ENCODE peak calls at places on chromosomes 3 and 15, in seven cellular contexts. N is H9, T is IMR-90, M is neuronal stem cell, J is H1, U is mesenchymal stem cell, B is trophoblast cell. I is an unnamed sample.

GRCh38 chr3:123724306-123724705 is 139.5 kb upstream of the HACD2 start:
- DNase-seq in N (peak), T (peak), M (no peak), J (no peak), U (peak), B (peak), I (peak)

GRCh38 chr3:113498221-113499005 is 16.5 kb downstream of the SPICE1 start:
- DNase-seq in N (no peak), T (peak), M (no peak), J (no peak), U (peak), B (no peak), I (no peak)

GRCh38 chr15:33670567-33670966 is 297.7 kb upstream of the CHRM5 start:
- DNase-seq in N (no peak), T (no peak), M (no peak), J (no peak), U (no peak), B (no peak), I (no peak)

GRCh38 chr15:26082833-26083174 is 219.7 kb upstream of the ATP10A start:
- DNase-seq in N (no peak), T (no peak), M (no peak), J (no peak), U (no peak), B (no peak), I (no peak)

GRCh38 chr3:170056710-170057454 is 19.1 kb downstream of the GPR160 start:
- DNase-seq in N (no peak), T (no peak), M (no peak), J (peak), U (no peak), B (no peak), I (no peak)

GRCh38 chr15:80081390-80081789 is 21.9 kb downstream of the ZFAND6 start:
- DNase-seq in N (no peak), T (no peak), M (no peak), J (no peak), U (no peak), B (no peak), I (no peak)

GRCh38 chr3:184601576-184602405 is 40.2 kb downstream of the EPHB3 start:
- DNase-seq in N (no peak), T (no peak), M (no peak), J (no peak), U (no peak), B (no peak), I (no peak)

GRCh38 chr3:133914839-133915600 is 19.3 kb upstream of the RAB6B start:
- DNase-seq in N (no peak), T (no peak), M (no peak), J (no peak), U (no peak), B (no peak), I (no peak)

GRCh38 chr3:197027151-197027895 is 2.3 kb downstream of the MELTF start:
- DNase-seq in N (peak), T (peak), M (no peak), J (peak), U (no peak), B (no peak), I (no peak)

GRCh38 chr3:106265704-106266103 is 396.9 kb upstream of the CBLB start:
- DNase-seq in N (no peak), T (no peak), M (no peak), J (no peak), U (no peak), B (no peak), I (no peak)

GRCh38 chr3:182979103-182979697 is 1.1 kb downstream of the DCUN1D1 start:
- DNase-seq in N (no peak), T (peak), M (no peak), J (no peak), U (peak), B (no peak), I (no peak)

GRCh38 chr15:98547741-98548166 is 100.6 kb upstream of the IGF1R start:
- DNase-seq in N (peak), T (no peak), M (no peak), J (peak), U (peak), B (no peak), I (peak)

GRCh38 chr15:74780983-74781672 is 752 bp upstream of the CSK start:
- DNase-seq in N (no peak), T (peak), M (no peak), J (no peak), U (peak), B (no peak), I (no peak)

GRCh38 chr3:61615643-61616042 is 54.3 kb downstream of the PTPRG start:
- DNase-seq in N (no peak), T (no peak), M (no peak), J (no peak), U (no peak), B (no peak), I (no peak)

GRCh38 chr3:170270282-170270891 is 48.2 kb downstream of the PRKCI start:
- DNase-seq in N (no peak), T (no peak), M (no peak), J (no peak), U (no peak), B (no peak), I (no peak)

GRCh38 chr3:160739079-160739478 is 17.0 kb upstream of the PPM1L start:
- DNase-seq in N (no peak), T (no peak), M (no peak), J (no peak), U (no peak), B (no peak), I (no peak)

GRCh38 chr15:87682527-87682926 is 574.0 kb downstream of the NTRK3 start:
- DNase-seq in N (no peak), T (no peak), M (no peak), J (no peak), U (no peak), B (no peak), I (no peak)

GRCh38 chr3:155426524-155427230 is 133.2 kb upstream of the STRIT1 start:
- DNase-seq in N (no peak), T (no peak), M (no peak), J (no peak), U (peak), B (peak), I (no peak)

GRCh38 chr3:133595341-133595740 is 21.9 kb downstream of the CDV3 start:
- DNase-seq in N (no peak), T (peak), M (no peak), J (no peak), U (no peak), B (peak), I (no peak)

GRCh38 chr3:193813506-193813850 is 220.5 kb downstream of the OPA1 start:
- DNase-seq in N (peak), T (no peak), M (no peak), J (no peak), U (no peak), B (peak), I (no peak)

GRCh38 chr15:98658831-98659699 is 10.7 kb downstream of the IGF1R start:
- DNase-seq in N (no peak), T (peak), M (no peak), J (peak), U (peak), B (peak), I (peak)

GRCh38 chr15:86082619-86083377 is 3.1 kb downstream of the AGBL1 start:
- DNase-seq in N (no peak), T (no peak), M (no peak), J (no peak), U (no peak), B (no peak), I (no peak)

GRCh38 chr3:28646435-28646834 is 297.8 kb upstream of the AZI2 start:
- DNase-seq in N (no peak), T (no peak), M (no peak), J (no peak), U (no peak), B (no peak), I (peak)

GRCh38 chr3:159418571-159419526 is 569.8 kb upstream of the IL12A start:
- DNase-seq in N (no peak), T (peak), M (no peak), J (no peak), U (peak), B (no peak), I (peak)

DNA sequence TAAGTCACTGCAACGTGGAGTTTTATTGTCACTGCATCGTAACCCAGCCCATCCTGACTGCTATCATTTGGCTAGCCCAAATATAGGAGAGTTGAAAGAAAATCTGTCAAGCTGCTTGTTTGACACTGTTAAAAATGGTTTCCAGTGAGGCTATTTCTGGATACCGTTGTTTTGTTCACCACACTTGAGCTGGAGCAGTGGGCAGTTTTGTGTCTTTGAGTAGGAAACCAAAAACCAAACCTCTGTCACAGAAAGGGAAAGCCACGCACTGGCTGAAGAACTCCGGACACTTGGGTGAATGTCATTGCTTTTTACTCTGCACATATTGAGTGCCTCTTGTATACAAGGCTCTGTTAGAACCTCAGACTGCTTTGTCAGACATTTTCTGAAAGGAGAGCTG is 446.4 kb upstream of the CFAP20DC start:
- DNase-seq in N (no peak), T (no peak), M (no peak), J (no peak), U (no peak), B (no peak), I (no peak)
- H2BK5ac ChIP-seq in N (no peak), T (no peak), M (no peak), J (no peak), U (no peak), B (no peak), I (no peak)

GRCh38 chr3:143063018-143063417 is 56.6 kb upstream of the CHST2 start:
- DNase-seq in N (no peak), T (peak), M (no peak), J (no peak), U (peak), B (no peak), I (peak)
- H2BK5ac ChIP-seq in N (no peak), T (no peak), M (no peak), J (no peak), U (no peak), B (no peak), I (no peak)

DNA sequence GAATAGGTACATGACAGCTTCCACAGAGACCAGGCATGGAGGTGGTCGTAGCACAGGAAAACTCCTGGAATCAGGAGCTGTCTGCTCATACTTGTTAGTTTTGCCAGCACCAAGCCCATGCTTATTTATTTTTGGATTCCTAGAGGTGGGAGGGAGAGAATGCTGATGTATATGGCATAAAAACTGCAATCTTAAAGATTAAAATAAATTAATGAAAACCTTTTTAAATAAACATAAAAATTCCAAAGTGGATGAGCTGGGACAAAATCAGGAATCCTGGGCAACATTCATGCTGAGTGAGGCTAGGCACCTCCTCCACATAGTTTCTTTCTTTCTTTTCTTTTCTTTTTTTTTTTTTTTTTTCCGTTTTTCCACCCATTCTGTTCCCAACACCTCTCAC is 14.3 kb upstream of the BCL6 start:
- DNase-seq in N (no peak), T (no peak), M (no peak), J (no peak), U (no peak), B (no peak), I (no peak)
- H2BK5ac ChIP-seq in N (no peak), T (no peak), M (no peak), J (no peak), U (no peak), B (no peak), I (no peak)

GRCh38 chr15:96551722-96552121 is 221.2 kb downstream of the NR2F2 start:
- DNase-seq in N (no peak), T (no peak), M (no peak), J (no peak), U (no peak), B (no peak), I (no peak)
- H2BK5ac ChIP-seq in N (no peak), T (no peak), M (no peak), J (no peak), U (no peak), B (no peak), I (no peak)